ENCODE peak calls at places on chromosomes 13 and 19, in six cellular contexts. Q is neuronal stem cell, I is mesendoderm, F is IMR-90, G is H9, R is mesenchymal stem cell. Z is an unnamed sample.
A peak's percentile ranks its signal among the peaks of the same experiment; 100 is the strongest.

GRCh38 chr13:93249259-93249917 is 22.8 kb downstream of the GPC6 start:
- DNase-seq in Q (no peak), I (peak; percentile 79), F (peak; percentile 95), R (peak; percentile 91), G (no peak), Z (no peak)

GRCh38 chr19:5594521-5594950 is 26.8 kb upstream of the TINCR start:
- DNase-seq in R (no peak), G (no peak), Q (no peak), I (no peak), F (no peak), Z (no peak)

GRCh38 chr13:79541426-79542049 is 60.6 kb downstream of the NDFIP2 start:
- DNase-seq in Q (peak; percentile 63), R (peak; percentile 76), F (peak; percentile 73), I (peak; percentile 68), G (no peak), Z (no peak)

GRCh38 chr13:23544668-23545067 is 25.5 kb upstream of the TNFRSF19 start:
- DNase-seq in G (no peak), F (no peak), I (no peak), R (no peak), Q (no peak), Z (no peak)

GRCh38 chr19:38079926-38080380 is 144.1 kb downstream of the DPF1 start:
- DNase-seq in F (peak; percentile 95), I (peak; percentile 37), G (no peak), R (peak; percentile 75), Q (no peak), Z (no peak)

GRCh38 chr19:41443813-41444455 is 978 bp downstream of the ERICH4 start:
- DNase-seq in F (no peak), Q (no peak), I (no peak), R (no peak), G (no peak), Z (no peak)

GRCh38 chr19:3054972-3055740 is 7.1 kb downstream of the TLE5 start:
- DNase-seq in G (no peak), Q (no peak), R (no peak), F (peak; percentile 17), I (peak; percentile 53), Z (no peak)

GRCh38 chr19:8724276-8724675 is 2.8 kb downstream of the OR2Z1 start:
- DNase-seq in F (no peak), I (no peak), G (no peak), R (no peak), Q (no peak), Z (no peak)

GRCh38 chr13:79674765-79675515 is 194.0 kb downstream of the NDFIP2 start:
- DNase-seq in I (no peak), G (no peak), R (no peak), F (no peak), Q (no peak), Z (no peak)

GRCh38 chr13:109517516-109517915 is 268.9 kb downstream of the IRS2 start:
- DNase-seq in G (no peak), I (no peak), F (no peak), R (peak; percentile 12), Q (no peak), Z (no peak)

GRCh38 chr13:107434347-107434746 is 781.0 kb downstream of the LIG4 start:
- DNase-seq in G (no peak), I (no peak), F (peak; percentile 49), Q (no peak), R (peak; percentile 51), Z (no peak)

GRCh38 chr13:102399791-102400618 is 1.8 kb downstream of the FGF14 start:
- DNase-seq in R (peak; percentile 14), F (no peak), Q (no peak), I (peak; percentile 32), G (peak; percentile 50), Z (no peak)

GRCh38 chr19:6677924-6678689 is 8.1 kb upstream of the TNFSF14 start:
- DNase-seq in I (peak; percentile 76), G (peak; percentile 88), R (no peak), Q (peak; percentile 20), F (no peak), Z (no peak)

GRCh38 chr13:26707122-26708006 is 53.2 kb downstream of the GPR12 start:
- DNase-seq in F (peak; percentile 58), G (peak; percentile 78), Q (peak; percentile 48), R (peak; percentile 56), I (peak; percentile 82), Z (no peak)

GRCh38 chr13:30422056-30422914 is at the start of gene UBE2L5:
- DNase-seq in F (peak; percentile 74), Q (peak; percentile 66), G (peak; percentile 89), R (peak; percentile 82), I (peak; percentile 87), Z (peak; percentile 78)

GRCh38 chr13:111948811-111949210 is 118.1 kb upstream of the SOX1 start:
- DNase-seq in I (no peak), F (no peak), Q (no peak), R (no peak), G (no peak), Z (no peak)

GRCh38 chr13:111407381-111408131 is 87.1 kb downstream of the TEX29 start:
- DNase-seq in R (no peak), G (no peak), F (no peak), I (no peak), Q (no peak), Z (no peak)

GRCh38 chr13:26327905-26328304 is 74.0 kb downstream of the CDK8 start:
- DNase-seq in G (no peak), F (no peak), R (no peak), I (no peak), Q (no peak), Z (no peak)

GRCh38 chr13:75217949-75218348 is 264.0 kb downstream of the TBC1D4 start:
- DNase-seq in I (no peak), G (no peak), F (peak; percentile 4), Q (peak; percentile 26), R (peak; percentile 40), Z (no peak)

GRCh38 chr19:50358483-50359431 is 6.7 kb downstream of the NAPSA start:
- DNase-seq in G (no peak), R (no peak), I (no peak), Q (no peak), F (peak; percentile 20), Z (no peak)

DNA sequence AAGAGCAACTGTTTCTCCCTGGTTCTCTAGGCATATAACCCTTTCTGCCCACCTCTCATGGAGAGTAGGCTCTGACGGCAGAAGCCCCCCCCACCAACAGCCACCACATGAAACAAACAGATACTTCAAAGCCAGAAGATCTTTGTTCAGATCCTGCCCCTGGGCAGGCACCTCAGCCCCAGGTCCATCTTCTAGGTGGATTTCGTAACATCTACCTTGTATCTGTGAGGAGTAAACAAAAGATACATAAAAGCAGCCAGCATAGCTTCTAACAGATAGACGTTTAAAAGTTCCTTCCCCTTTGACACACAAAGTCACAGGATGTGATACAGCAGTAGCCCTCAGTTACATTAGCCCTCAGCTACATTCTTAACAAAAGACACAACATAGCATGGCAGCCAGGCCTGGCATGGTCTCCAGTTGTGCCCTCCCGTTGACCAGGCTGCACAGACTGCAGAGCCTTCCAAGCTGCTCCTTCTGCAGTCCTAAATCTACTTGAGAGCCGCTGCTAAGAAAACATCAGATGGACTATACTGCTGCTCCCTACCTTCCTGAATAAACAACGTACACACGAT is 35.4 kb downstream of the BRD4 start:
- DNase-seq in Q (no peak), I (no peak), G (no peak), F (no peak), R (no peak), Z (no peak)
- H2BK120ac ChIP-seq in Q (no peak overlapping the region), I (no peak overlapping the region), G (no peak overlapping the region), F (peak overlapping the region; percentile 9), R (no peak overlapping the region), Z (no peak overlapping the region)

GRCh38 chr19:58519355-58520256 is at the start of gene ZBTB45:
- DNase-seq in Q (peak; percentile 90), R (peak; percentile 96), F (peak; percentile 96), G (peak; percentile 95), I (peak; percentile 98), Z (peak; percentile 96)
- H2BK120ac ChIP-seq in Q (peak within 1 kb of the TSS; percentile 72), R (peak within 1 kb of the TSS; percentile 42), F (peak within 1 kb of the TSS; percentile 42), G (no peak within 1 kb of the TSS), I (peak within 1 kb of the TSS; percentile 8), Z (no peak within 1 kb of the TSS)

DNA sequence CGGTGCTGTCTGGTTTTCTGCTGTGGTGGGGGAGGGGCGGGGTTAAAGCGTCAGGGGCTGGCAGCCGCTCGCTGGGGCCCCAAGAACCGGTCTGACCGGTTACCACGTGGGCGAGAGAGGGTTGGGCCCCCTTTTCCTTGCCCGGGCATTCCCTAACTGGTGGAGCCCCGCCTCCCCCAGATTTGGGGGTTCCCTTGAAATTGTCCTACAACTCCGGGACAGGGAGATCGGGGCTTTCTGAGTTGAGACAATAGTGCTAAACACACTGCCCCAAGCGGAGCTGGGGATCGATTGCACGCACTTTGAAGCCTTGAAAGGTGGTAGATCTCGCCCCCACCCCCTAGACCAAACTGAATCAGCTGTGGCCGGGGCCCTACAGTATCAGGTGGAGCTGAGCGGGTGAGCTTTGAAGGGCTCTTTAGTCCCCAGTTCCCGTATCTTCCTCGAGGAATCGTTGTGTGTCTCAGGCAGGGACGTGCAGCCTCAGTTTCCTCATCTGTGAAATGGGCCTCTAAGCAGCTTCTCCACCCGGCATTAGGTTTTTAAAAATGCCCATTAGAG is 4.8 kb downstream of the IER2 start:
- DNase-seq in I (peak; percentile 95), Q (peak; percentile 67), R (peak; percentile 93), G (peak; percentile 92), F (peak; percentile 65), Z (peak; percentile 90)
- H2BK120ac ChIP-seq in I (no peak overlapping the region), Q (no peak overlapping the region), R (no peak overlapping the region), G (no peak overlapping the region), F (peak overlapping the region; percentile 47), Z (peak overlapping the region; percentile 75)

GRCh38 chr13:76697277-76697676 is 188.9 kb downstream of the KCTD12 start:
- DNase-seq in Q (no peak), F (no peak), R (peak; percentile 50), G (no peak), I (no peak), Z (no peak)
- H2BK120ac ChIP-seq in Q (no peak overlapping the region), F (peak overlapping the region; percentile 7), R (no peak overlapping the region), G (no peak overlapping the region), I (no peak overlapping the region), Z (no peak overlapping the region)

DNA sequence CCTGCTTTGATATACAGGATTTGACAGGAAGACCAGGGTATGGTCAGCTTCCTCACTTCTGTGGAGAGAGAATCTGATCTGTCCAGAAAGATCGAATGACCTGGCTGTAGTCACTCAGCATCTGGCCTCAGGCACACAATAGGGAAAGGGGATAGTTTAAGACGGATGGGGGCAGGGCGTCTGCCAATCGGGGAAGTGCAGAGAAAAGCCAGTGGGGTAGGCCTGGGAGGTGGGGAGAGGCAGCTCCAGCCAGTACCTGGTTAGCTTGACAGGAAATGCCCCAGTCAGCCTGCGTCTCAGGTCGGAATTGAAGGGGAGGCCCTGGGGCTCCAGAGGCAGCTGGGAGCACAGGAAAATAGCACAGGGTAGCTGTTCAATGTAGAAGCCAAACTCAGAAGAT is 12.4 kb downstream of the ZNF444 start:
- DNase-seq in Q (no peak), I (peak; percentile 96), G (peak; percentile 92), F (no peak), R (no peak), Z (peak; percentile 66)
- H2BK120ac ChIP-seq in Q (no peak overlapping the region), I (peak overlapping the region; percentile 0), G (no peak overlapping the region), F (no peak overlapping the region), R (no peak overlapping the region), Z (no peak overlapping the region)

Z was measured in H1.